ENCODE peak calls at places on chromosome 20, in seven cellular contexts. One of them, this sample, is unnamed. For H3K4me1 and H3K36me3, the result is how much of the 10 kb centered on the place peaks cover.

GRCh38 chr20:62891111-62891510 is 29.5 kb upstream of the TCFL5 start:
- DNase-seq in PC-3: no peak
- DNase-seq in IMR-90: peak
- DNase-seq in left ventricle myocardium inferior: no peak
- DNase-seq in left lung: no peak
- DNase-seq in PC-9: no peak
- DNase-seq in endothelial cell of umbilical vein: no peak
- DNase-seq in this sample: no peak

GRCh38 chr20:37956099-37956498 is 53.2 kb downstream of the VSTM2L start:
- DNase-seq in PC-3: peak
- DNase-seq in IMR-90: peak
- DNase-seq in left ventricle myocardium inferior: no peak
- DNase-seq in left lung: no peak
- DNase-seq in PC-9: no peak
- DNase-seq in endothelial cell of umbilical vein: no peak
- DNase-seq in this sample: peak

GRCh38 chr20:10553326-10553984 is 118.3 kb downstream of the SLX4IP start:
- DNase-seq in PC-3: peak
- DNase-seq in IMR-90: peak
- DNase-seq in left ventricle myocardium inferior: peak
- DNase-seq in left lung: peak
- DNase-seq in PC-9: peak
- DNase-seq in endothelial cell of umbilical vein: peak
- DNase-seq in this sample: peak

GRCh38 chr20:37244572-37244957 is 17.0 kb downstream of the GHRH start:
- DNase-seq in PC-3: no peak
- DNase-seq in IMR-90: no peak
- DNase-seq in left ventricle myocardium inferior: no peak
- DNase-seq in left lung: no peak
- DNase-seq in PC-9: no peak
- DNase-seq in endothelial cell of umbilical vein: no peak
- DNase-seq in this sample: no peak

GRCh38 chr20:56411759-56412472 is at the start of gene CASS4:
- DNase-seq in PC-3: peak
- DNase-seq in IMR-90: peak
- DNase-seq in left ventricle myocardium inferior: no peak
- DNase-seq in left lung: no peak
- DNase-seq in PC-9: no peak
- DNase-seq in endothelial cell of umbilical vein: peak
- DNase-seq in this sample: peak

GRCh38 chr20:37007898-37008649 is 56.6 kb upstream of the SAMHD1 start:
- DNase-seq in PC-3: peak
- DNase-seq in IMR-90: peak
- DNase-seq in left ventricle myocardium inferior: no peak
- DNase-seq in left lung: no peak
- DNase-seq in PC-9: no peak
- DNase-seq in endothelial cell of umbilical vein: peak
- DNase-seq in this sample: peak

GRCh38 chr20:2652724-2653510 is 485 bp downstream of the NOP56 start:
- DNase-seq in PC-3: no peak
- DNase-seq in IMR-90: no peak
- DNase-seq in left ventricle myocardium inferior: peak
- DNase-seq in left lung: peak
- DNase-seq in PC-9: no peak
- DNase-seq in endothelial cell of umbilical vein: no peak
- DNase-seq in this sample: peak

GRCh38 chr20:3082955-3083952 is 1.3 kb downstream of the AVP start:
- DNase-seq in PC-3: no peak
- DNase-seq in IMR-90: no peak
- DNase-seq in left ventricle myocardium inferior: no peak
- DNase-seq in left lung: no peak
- DNase-seq in PC-9: no peak
- DNase-seq in endothelial cell of umbilical vein: no peak
- DNase-seq in this sample: no peak

GRCh38 chr20:43984587-43984986 is 69.9 kb downstream of the TOX2 start:
- DNase-seq in PC-3: no peak
- DNase-seq in IMR-90: no peak
- DNase-seq in left ventricle myocardium inferior: no peak
- DNase-seq in left lung: no peak
- DNase-seq in PC-9: no peak
- DNase-seq in endothelial cell of umbilical vein: peak
- DNase-seq in this sample: no peak

GRCh38 chr20:13353261-13353945 is 132.3 kb downstream of the ISM1 start:
- DNase-seq in PC-3: no peak
- DNase-seq in IMR-90: no peak
- DNase-seq in left ventricle myocardium inferior: no peak
- DNase-seq in left lung: no peak
- DNase-seq in PC-9: no peak
- DNase-seq in endothelial cell of umbilical vein: no peak
- DNase-seq in this sample: no peak

GRCh38 chr20:54573838-54574237 is 98.4 kb downstream of the DOK5 start:
- DNase-seq in PC-3: no peak
- DNase-seq in IMR-90: no peak
- DNase-seq in left ventricle myocardium inferior: no peak
- DNase-seq in left lung: no peak
- DNase-seq in PC-9: no peak
- DNase-seq in endothelial cell of umbilical vein: peak
- DNase-seq in this sample: no peak

GRCh38 chr20:10558635-10559187 is 115.1 kb downstream of the JAG1 start:
- DNase-seq in PC-3: peak
- DNase-seq in IMR-90: peak
- DNase-seq in left ventricle myocardium inferior: no peak
- DNase-seq in left lung: no peak
- DNase-seq in PC-9: peak
- DNase-seq in endothelial cell of umbilical vein: no peak
- DNase-seq in this sample: peak

GRCh38 chr20:37142708-37143107 is 36.4 kb upstream of the RPN2 start:
- DNase-seq in PC-3: no peak
- DNase-seq in IMR-90: peak
- DNase-seq in left ventricle myocardium inferior: no peak
- DNase-seq in left lung: no peak
- DNase-seq in PC-9: peak
- DNase-seq in endothelial cell of umbilical vein: no peak
- DNase-seq in this sample: peak

GRCh38 chr20:39524371-39524911 is 562.3 kb downstream of the DHX35 start:
- DNase-seq in PC-3: no peak
- DNase-seq in IMR-90: no peak
- DNase-seq in left ventricle myocardium inferior: no peak
- DNase-seq in left lung: no peak
- DNase-seq in PC-9: peak
- DNase-seq in endothelial cell of umbilical vein: no peak
- DNase-seq in this sample: no peak

GRCh38 chr20:57579898-57580447 is 19.1 kb downstream of the PCK1 start:
- DNase-seq in PC-3: no peak
- DNase-seq in IMR-90: no peak
- DNase-seq in left ventricle myocardium inferior: no peak
- DNase-seq in left lung: no peak
- DNase-seq in PC-9: no peak
- DNase-seq in endothelial cell of umbilical vein: peak
- DNase-seq in this sample: no peak

GRCh38 chr20:12829121-12829520 is 179.7 kb upstream of the SPTLC3 start:
- DNase-seq in PC-3: no peak
- DNase-seq in IMR-90: no peak
- DNase-seq in left ventricle myocardium inferior: no peak
- DNase-seq in left lung: no peak
- DNase-seq in PC-9: no peak
- DNase-seq in endothelial cell of umbilical vein: no peak
- DNase-seq in this sample: no peak

GRCh38 chr20:37327748-37328147 is 18.2 kb upstream of the SRC start:
- DNase-seq in PC-3: no peak
- DNase-seq in IMR-90: peak
- DNase-seq in left ventricle myocardium inferior: peak
- DNase-seq in left lung: peak
- DNase-seq in PC-9: no peak
- DNase-seq in endothelial cell of umbilical vein: no peak
- DNase-seq in this sample: no peak

GRCh38 chr20:57679113-57679512 is 30.7 kb downstream of the PMEPA1 start:
- DNase-seq in PC-3: no peak
- DNase-seq in IMR-90: no peak
- DNase-seq in left ventricle myocardium inferior: no peak
- DNase-seq in left lung: no peak
- DNase-seq in PC-9: peak
- DNase-seq in endothelial cell of umbilical vein: no peak
- DNase-seq in this sample: no peak

GRCh38 chr20:62732766-62733165 is 24.1 kb downstream of the NTSR1 start:
- DNase-seq in PC-3: no peak
- DNase-seq in IMR-90: no peak
- DNase-seq in left ventricle myocardium inferior: no peak
- DNase-seq in left lung: peak
- DNase-seq in PC-9: no peak
- DNase-seq in endothelial cell of umbilical vein: no peak
- DNase-seq in this sample: no peak

GRCh38 chr20:51493346-51493791 is 49.1 kb downstream of the NFATC2 start:
- DNase-seq in PC-3: no peak
- DNase-seq in IMR-90: no peak
- DNase-seq in left ventricle myocardium inferior: no peak
- DNase-seq in left lung: no peak
- DNase-seq in PC-9: no peak
- DNase-seq in endothelial cell of umbilical vein: no peak
- DNase-seq in this sample: no peak

GRCh38 chr20:51494241-51495110 is 48.0 kb downstream of the NFATC2 start:
- DNase-seq in PC-3: no peak
- DNase-seq in IMR-90: no peak
- DNase-seq in left ventricle myocardium inferior: no peak
- DNase-seq in left lung: no peak
- DNase-seq in PC-9: no peak
- DNase-seq in endothelial cell of umbilical vein: no peak
- DNase-seq in this sample: no peak

GRCh38 chr20:51497542-51498467 is 44.7 kb downstream of the NFATC2 start:
- DNase-seq in PC-3: no peak
- DNase-seq in IMR-90: peak
- DNase-seq in left ventricle myocardium inferior: no peak
- DNase-seq in left lung: no peak
- DNase-seq in PC-9: no peak
- DNase-seq in endothelial cell of umbilical vein: peak
- DNase-seq in this sample: peak

GRCh38 chr20:51496964-51497363 is 45.6 kb downstream of the NFATC2 start:
- DNase-seq in PC-3: no peak
- DNase-seq in IMR-90: no peak
- DNase-seq in left ventricle myocardium inferior: no peak
- DNase-seq in left lung: no peak
- DNase-seq in PC-9: no peak
- DNase-seq in endothelial cell of umbilical vein: no peak
- DNase-seq in this sample: no peak

GRCh38 chr20:51495921-51496545 is 46.5 kb downstream of the NFATC2 start:
- DNase-seq in PC-3: no peak
- DNase-seq in IMR-90: no peak
- DNase-seq in left ventricle myocardium inferior: no peak
- DNase-seq in left lung: no peak
- DNase-seq in PC-9: peak
- DNase-seq in endothelial cell of umbilical vein: no peak
- DNase-seq in this sample: peak
- H3K4me1 ChIP-seq in PC-3: under half
- H3K4me1 ChIP-seq in IMR-90: under half
- H3K4me1 ChIP-seq in left ventricle myocardium inferior: half or more
- H3K4me1 ChIP-seq in left lung: half or more
- H3K4me1 ChIP-seq in PC-9: under half
- H3K4me1 ChIP-seq in endothelial cell of umbilical vein: under half
- H3K4me1 ChIP-seq in this sample: under half

DNA sequence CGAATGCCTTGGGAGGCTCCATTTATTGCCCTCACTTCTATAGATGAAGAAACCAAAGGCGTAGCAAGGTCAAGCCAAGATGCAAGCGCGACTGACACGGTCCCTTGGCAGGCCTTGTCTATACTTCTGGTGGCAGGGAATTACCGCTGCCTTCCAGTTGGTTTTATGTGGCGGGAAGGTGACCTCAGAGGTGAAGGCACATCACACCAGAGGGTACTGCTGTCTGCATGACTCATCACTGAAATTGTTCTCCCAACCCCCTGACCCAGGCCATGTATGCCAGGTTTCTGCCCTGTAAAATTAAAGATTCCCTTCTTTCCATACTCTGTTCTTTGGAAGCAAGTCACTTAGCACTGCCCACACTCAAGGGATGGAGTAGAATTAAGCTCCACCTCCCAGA is 36.1 kb upstream of the NAA20 start:
- DNase-seq in PC-3: peak
- DNase-seq in IMR-90: peak
- DNase-seq in left ventricle myocardium inferior: no peak
- DNase-seq in left lung: no peak
- DNase-seq in PC-9: peak
- DNase-seq in endothelial cell of umbilical vein: peak
- DNase-seq in this sample: peak
- H3K36me3 ChIP-seq in PC-3: under half
- H3K36me3 ChIP-seq in IMR-90: under half
- H3K36me3 ChIP-seq in left ventricle myocardium inferior: under half
- H3K36me3 ChIP-seq in left lung: under half
- H3K36me3 ChIP-seq in PC-9: under half
- H3K36me3 ChIP-seq in endothelial cell of umbilical vein: under half
- H3K36me3 ChIP-seq in this sample: under half

GRCh38 chr20:44990425-44990824 is 24.1 kb downstream of the STK4 start:
- DNase-seq in PC-3: no peak
- DNase-seq in IMR-90: no peak
- DNase-seq in left ventricle myocardium inferior: no peak
- DNase-seq in left lung: no peak
- DNase-seq in PC-9: no peak
- DNase-seq in endothelial cell of umbilical vein: no peak
- DNase-seq in this sample: peak
- H3K4me1 ChIP-seq in PC-3: under half
- H3K4me1 ChIP-seq in IMR-90: under half
- H3K4me1 ChIP-seq in left ventricle myocardium inferior: under half
- H3K4me1 ChIP-seq in left lung: half or more
- H3K4me1 ChIP-seq in PC-9: under half
- H3K4me1 ChIP-seq in endothelial cell of umbilical vein: under half
- H3K4me1 ChIP-seq in this sample: under half

GRCh38 chr20:5553194-5553815 is 196.9 kb upstream of the SHLD1 start:
- DNase-seq in PC-3: no peak
- DNase-seq in IMR-90: no peak
- DNase-seq in left ventricle myocardium inferior: no peak
- DNase-seq in left lung: no peak
- DNase-seq in PC-9: no peak
- DNase-seq in endothelial cell of umbilical vein: no peak
- DNase-seq in this sample: no peak

GRCh38 chr20:5552154-5552553 is 198.0 kb upstream of the SHLD1 start:
- DNase-seq in PC-3: no peak
- DNase-seq in IMR-90: no peak
- DNase-seq in left ventricle myocardium inferior: no peak
- DNase-seq in left lung: no peak
- DNase-seq in PC-9: no peak
- DNase-seq in endothelial cell of umbilical vein: no peak
- DNase-seq in this sample: no peak

GRCh38 chr20:5551621-5552020 is 198.6 kb upstream of the SHLD1 start:
- DNase-seq in PC-3: no peak
- DNase-seq in IMR-90: no peak
- DNase-seq in left ventricle myocardium inferior: no peak
- DNase-seq in left lung: no peak
- DNase-seq in PC-9: no peak
- DNase-seq in endothelial cell of umbilical vein: no peak
- DNase-seq in this sample: no peak

GRCh38 chr20:5559937-5560336 is 190.3 kb upstream of the SHLD1 start:
- DNase-seq in PC-3: no peak
- DNase-seq in IMR-90: no peak
- DNase-seq in left ventricle myocardium inferior: no peak
- DNase-seq in left lung: no peak
- DNase-seq in PC-9: no peak
- DNase-seq in endothelial cell of umbilical vein: no peak
- DNase-seq in this sample: no peak

DNA sequence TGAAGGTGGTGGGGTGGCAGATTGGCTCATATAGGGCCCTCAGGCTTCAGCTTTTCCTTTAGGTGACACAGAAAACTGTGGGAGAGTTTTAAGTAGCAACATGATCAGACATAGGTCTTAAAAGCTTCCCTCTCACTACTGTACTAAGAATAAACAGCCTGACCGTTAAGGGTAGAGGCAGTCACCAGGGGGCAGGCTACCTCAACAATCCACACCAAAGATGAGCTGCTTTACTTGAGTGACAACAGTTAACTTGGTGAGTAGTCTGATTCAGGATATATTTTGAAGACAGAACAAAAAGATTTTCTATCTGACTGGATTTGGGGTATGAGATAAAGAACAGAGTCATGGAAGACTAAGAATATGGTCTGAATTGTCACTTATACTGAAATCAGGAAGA is 193.1 kb upstream of the SHLD1 start:
- DNase-seq in PC-3: peak
- DNase-seq in IMR-90: peak
- DNase-seq in left ventricle myocardium inferior: peak
- DNase-seq in left lung: no peak
- DNase-seq in PC-9: peak
- DNase-seq in endothelial cell of umbilical vein: peak
- DNase-seq in this sample: peak
- H3K36me3 ChIP-seq in PC-3: under half
- H3K36me3 ChIP-seq in IMR-90: half or more
- H3K36me3 ChIP-seq in left ventricle myocardium inferior: half or more
- H3K36me3 ChIP-seq in left lung: under half
- H3K36me3 ChIP-seq in PC-9: under half
- H3K36me3 ChIP-seq in endothelial cell of umbilical vein: under half
- H3K36me3 ChIP-seq in this sample: half or more

This sample was measured in adipocyte.